ENCODE peak calls at places on chromosomes 13 and 19, in ten cellular contexts. One of them, this sample, is unnamed.

GRCh38 chr13:51682691-51683090 is 98.4 kb downstream of the WDFY2 start:
- DNase-seq in T-cell: no peak
- DNase-seq in MCF 10A: no peak
- DNase-seq in HEK293T: no peak
- DNase-seq in stimulated activated CD8-positive, alpha-beta memory T cell treated with anti-CD3 and anti-CD28 coated beads, Interleukin-4, amount 100 ng/mL, for 24 hours: no peak
- DNase-seq in T-helper 17 cell: no peak
- DNase-seq in tibial artery: no peak
- DNase-seq in activated gamma-delta T cell treated with anti-CD3 and anti-CD28 coated beads, Interleukin-2, amount 50 U/mL, for 16 hours: no peak
- DNase-seq in left ventricle myocardium superior: no peak
- DNase-seq in GM12892: no peak
- DNase-seq in this sample: no peak

GRCh38 chr13:73987618-73988017 is 146.6 kb downstream of the KLF12 start:
- DNase-seq in T-cell: no peak
- DNase-seq in MCF 10A: no peak
- DNase-seq in HEK293T: no peak
- DNase-seq in stimulated activated CD8-positive, alpha-beta memory T cell treated with anti-CD3 and anti-CD28 coated beads, Interleukin-4, amount 100 ng/mL, for 24 hours: no peak
- DNase-seq in T-helper 17 cell: no peak
- DNase-seq in tibial artery: no peak
- DNase-seq in activated gamma-delta T cell treated with anti-CD3 and anti-CD28 coated beads, Interleukin-2, amount 50 U/mL, for 16 hours: no peak
- DNase-seq in left ventricle myocardium superior: no peak
- DNase-seq in GM12892: no peak
- DNase-seq in this sample: no peak

GRCh38 chr19:45876411-45877197 is 9.3 kb downstream of the IRF2BP1 start:
- DNase-seq in T-cell: no peak
- DNase-seq in MCF 10A: no peak
- DNase-seq in HEK293T: no peak
- DNase-seq in stimulated activated CD8-positive, alpha-beta memory T cell treated with anti-CD3 and anti-CD28 coated beads, Interleukin-4, amount 100 ng/mL, for 24 hours: no peak
- DNase-seq in T-helper 17 cell: no peak
- DNase-seq in tibial artery: peak
- DNase-seq in activated gamma-delta T cell treated with anti-CD3 and anti-CD28 coated beads, Interleukin-2, amount 50 U/mL, for 16 hours: no peak
- DNase-seq in left ventricle myocardium superior: peak
- DNase-seq in GM12892: peak
- DNase-seq in this sample: no peak

GRCh38 chr13:102724923-102725322 is 30.1 kb upstream of the METTL21C start:
- DNase-seq in T-cell: no peak
- DNase-seq in MCF 10A: peak
- DNase-seq in HEK293T: peak
- DNase-seq in stimulated activated CD8-positive, alpha-beta memory T cell treated with anti-CD3 and anti-CD28 coated beads, Interleukin-4, amount 100 ng/mL, for 24 hours: no peak
- DNase-seq in T-helper 17 cell: no peak
- DNase-seq in tibial artery: no peak
- DNase-seq in activated gamma-delta T cell treated with anti-CD3 and anti-CD28 coated beads, Interleukin-2, amount 50 U/mL, for 16 hours: no peak
- DNase-seq in left ventricle myocardium superior: no peak
- DNase-seq in GM12892: no peak
- DNase-seq in this sample: peak

GRCh38 chr13:46896346-46897138 is at the start of gene HTR2A:
- DNase-seq in T-cell: no peak
- DNase-seq in MCF 10A: no peak
- DNase-seq in HEK293T: no peak
- DNase-seq in stimulated activated CD8-positive, alpha-beta memory T cell treated with anti-CD3 and anti-CD28 coated beads, Interleukin-4, amount 100 ng/mL, for 24 hours: no peak
- DNase-seq in T-helper 17 cell: no peak
- DNase-seq in tibial artery: peak
- DNase-seq in activated gamma-delta T cell treated with anti-CD3 and anti-CD28 coated beads, Interleukin-2, amount 50 U/mL, for 16 hours: no peak
- DNase-seq in left ventricle myocardium superior: peak
- DNase-seq in GM12892: no peak
- DNase-seq in this sample: no peak

GRCh38 chr13:99698010-99698815 is 196.9 kb downstream of the TM9SF2 start:
- DNase-seq in T-cell: no peak
- DNase-seq in MCF 10A: no peak
- DNase-seq in HEK293T: no peak
- DNase-seq in stimulated activated CD8-positive, alpha-beta memory T cell treated with anti-CD3 and anti-CD28 coated beads, Interleukin-4, amount 100 ng/mL, for 24 hours: no peak
- DNase-seq in T-helper 17 cell: no peak
- DNase-seq in tibial artery: no peak
- DNase-seq in activated gamma-delta T cell treated with anti-CD3 and anti-CD28 coated beads, Interleukin-2, amount 50 U/mL, for 16 hours: no peak
- DNase-seq in left ventricle myocardium superior: no peak
- DNase-seq in GM12892: no peak
- DNase-seq in this sample: no peak

GRCh38 chr13:113407531-113408393 is 43.8 kb upstream of the GRTP1 start:
- DNase-seq in T-cell: no peak
- DNase-seq in MCF 10A: no peak
- DNase-seq in HEK293T: no peak
- DNase-seq in stimulated activated CD8-positive, alpha-beta memory T cell treated with anti-CD3 and anti-CD28 coated beads, Interleukin-4, amount 100 ng/mL, for 24 hours: no peak
- DNase-seq in T-helper 17 cell: no peak
- DNase-seq in tibial artery: no peak
- DNase-seq in activated gamma-delta T cell treated with anti-CD3 and anti-CD28 coated beads, Interleukin-2, amount 50 U/mL, for 16 hours: no peak
- DNase-seq in left ventricle myocardium superior: peak
- DNase-seq in GM12892: no peak
- DNase-seq in this sample: no peak

GRCh38 chr19:29872224-29872731 is 60.5 kb downstream of the CCNE1 start:
- DNase-seq in T-cell: peak
- DNase-seq in MCF 10A: no peak
- DNase-seq in HEK293T: no peak
- DNase-seq in stimulated activated CD8-positive, alpha-beta memory T cell treated with anti-CD3 and anti-CD28 coated beads, Interleukin-4, amount 100 ng/mL, for 24 hours: no peak
- DNase-seq in T-helper 17 cell: no peak
- DNase-seq in tibial artery: no peak
- DNase-seq in activated gamma-delta T cell treated with anti-CD3 and anti-CD28 coated beads, Interleukin-2, amount 50 U/mL, for 16 hours: no peak
- DNase-seq in left ventricle myocardium superior: no peak
- DNase-seq in GM12892: no peak
- DNase-seq in this sample: no peak

GRCh38 chr19:16868423-16869130 is 20.2 kb upstream of the F2RL3 start:
- DNase-seq in T-cell: no peak
- DNase-seq in MCF 10A: no peak
- DNase-seq in HEK293T: no peak
- DNase-seq in stimulated activated CD8-positive, alpha-beta memory T cell treated with anti-CD3 and anti-CD28 coated beads, Interleukin-4, amount 100 ng/mL, for 24 hours: no peak
- DNase-seq in T-helper 17 cell: no peak
- DNase-seq in tibial artery: no peak
- DNase-seq in activated gamma-delta T cell treated with anti-CD3 and anti-CD28 coated beads, Interleukin-2, amount 50 U/mL, for 16 hours: no peak
- DNase-seq in left ventricle myocardium superior: no peak
- DNase-seq in GM12892: no peak
- DNase-seq in this sample: no peak

GRCh38 chr19:13622727-13623126 is 116.4 kb upstream of the CACNA1A start:
- DNase-seq in T-cell: no peak
- DNase-seq in MCF 10A: no peak
- DNase-seq in HEK293T: no peak
- DNase-seq in stimulated activated CD8-positive, alpha-beta memory T cell treated with anti-CD3 and anti-CD28 coated beads, Interleukin-4, amount 100 ng/mL, for 24 hours: no peak
- DNase-seq in T-helper 17 cell: no peak
- DNase-seq in tibial artery: no peak
- DNase-seq in activated gamma-delta T cell treated with anti-CD3 and anti-CD28 coated beads, Interleukin-2, amount 50 U/mL, for 16 hours: no peak
- DNase-seq in left ventricle myocardium superior: no peak
- DNase-seq in GM12892: no peak
- DNase-seq in this sample: no peak

GRCh38 chr19:1661995-1662394 is 9.6 kb upstream of the TCF3 start:
- DNase-seq in T-cell: no peak
- DNase-seq in MCF 10A: no peak
- DNase-seq in HEK293T: no peak
- DNase-seq in stimulated activated CD8-positive, alpha-beta memory T cell treated with anti-CD3 and anti-CD28 coated beads, Interleukin-4, amount 100 ng/mL, for 24 hours: no peak
- DNase-seq in T-helper 17 cell: no peak
- DNase-seq in tibial artery: no peak
- DNase-seq in activated gamma-delta T cell treated with anti-CD3 and anti-CD28 coated beads, Interleukin-2, amount 50 U/mL, for 16 hours: no peak
- DNase-seq in left ventricle myocardium superior: no peak
- DNase-seq in GM12892: no peak
- DNase-seq in this sample: no peak

GRCh38 chr13:43822969-43823368 is 36.2 kb upstream of the ENOX1 start:
- DNase-seq in T-cell: no peak
- DNase-seq in MCF 10A: no peak
- DNase-seq in HEK293T: no peak
- DNase-seq in stimulated activated CD8-positive, alpha-beta memory T cell treated with anti-CD3 and anti-CD28 coated beads, Interleukin-4, amount 100 ng/mL, for 24 hours: no peak
- DNase-seq in T-helper 17 cell: no peak
- DNase-seq in tibial artery: no peak
- DNase-seq in activated gamma-delta T cell treated with anti-CD3 and anti-CD28 coated beads, Interleukin-2, amount 50 U/mL, for 16 hours: no peak
- DNase-seq in left ventricle myocardium superior: no peak
- DNase-seq in GM12892: no peak
- DNase-seq in this sample: no peak

GRCh38 chr19:7492142-7493055 is 3.6 kb upstream of the PEX11G start:
- DNase-seq in T-cell: no peak
- DNase-seq in MCF 10A: peak
- DNase-seq in HEK293T: no peak
- DNase-seq in stimulated activated CD8-positive, alpha-beta memory T cell treated with anti-CD3 and anti-CD28 coated beads, Interleukin-4, amount 100 ng/mL, for 24 hours: no peak
- DNase-seq in T-helper 17 cell: no peak
- DNase-seq in tibial artery: no peak
- DNase-seq in activated gamma-delta T cell treated with anti-CD3 and anti-CD28 coated beads, Interleukin-2, amount 50 U/mL, for 16 hours: peak
- DNase-seq in left ventricle myocardium superior: no peak
- DNase-seq in GM12892: no peak
- DNase-seq in this sample: no peak

GRCh38 chr13:111228262-111229144 is 91.9 kb upstream of the TEX29 start:
- DNase-seq in T-cell: no peak
- DNase-seq in MCF 10A: no peak
- DNase-seq in HEK293T: no peak
- DNase-seq in stimulated activated CD8-positive, alpha-beta memory T cell treated with anti-CD3 and anti-CD28 coated beads, Interleukin-4, amount 100 ng/mL, for 24 hours: no peak
- DNase-seq in T-helper 17 cell: no peak
- DNase-seq in tibial artery: no peak
- DNase-seq in activated gamma-delta T cell treated with anti-CD3 and anti-CD28 coated beads, Interleukin-2, amount 50 U/mL, for 16 hours: no peak
- DNase-seq in left ventricle myocardium superior: no peak
- DNase-seq in GM12892: no peak
- DNase-seq in this sample: no peak

GRCh38 chr13:45831851-45832250 is 19.7 kb downstream of the SIAH3 start:
- DNase-seq in T-cell: no peak
- DNase-seq in MCF 10A: no peak
- DNase-seq in HEK293T: no peak
- DNase-seq in stimulated activated CD8-positive, alpha-beta memory T cell treated with anti-CD3 and anti-CD28 coated beads, Interleukin-4, amount 100 ng/mL, for 24 hours: no peak
- DNase-seq in T-helper 17 cell: no peak
- DNase-seq in tibial artery: no peak
- DNase-seq in activated gamma-delta T cell treated with anti-CD3 and anti-CD28 coated beads, Interleukin-2, amount 50 U/mL, for 16 hours: no peak
- DNase-seq in left ventricle myocardium superior: no peak
- DNase-seq in GM12892: no peak
- DNase-seq in this sample: no peak

GRCh38 chr19:8575467-8575997 is 1.7 kb downstream of the MYO1F start:
- DNase-seq in T-cell: peak
- DNase-seq in MCF 10A: peak
- DNase-seq in HEK293T: no peak
- DNase-seq in stimulated activated CD8-positive, alpha-beta memory T cell treated with anti-CD3 and anti-CD28 coated beads, Interleukin-4, amount 100 ng/mL, for 24 hours: no peak
- DNase-seq in T-helper 17 cell: no peak
- DNase-seq in tibial artery: no peak
- DNase-seq in activated gamma-delta T cell treated with anti-CD3 and anti-CD28 coated beads, Interleukin-2, amount 50 U/mL, for 16 hours: peak
- DNase-seq in left ventricle myocardium superior: no peak
- DNase-seq in GM12892: no peak
- DNase-seq in this sample: no peak

GRCh38 chr13:113882266-113882627 is 18.4 kb upstream of the GAS6 start:
- DNase-seq in T-cell: no peak
- DNase-seq in MCF 10A: no peak
- DNase-seq in HEK293T: no peak
- DNase-seq in stimulated activated CD8-positive, alpha-beta memory T cell treated with anti-CD3 and anti-CD28 coated beads, Interleukin-4, amount 100 ng/mL, for 24 hours: no peak
- DNase-seq in T-helper 17 cell: no peak
- DNase-seq in tibial artery: peak
- DNase-seq in activated gamma-delta T cell treated with anti-CD3 and anti-CD28 coated beads, Interleukin-2, amount 50 U/mL, for 16 hours: no peak
- DNase-seq in left ventricle myocardium superior: peak
- DNase-seq in GM12892: no peak
- DNase-seq in this sample: no peak

GRCh38 chr13:46659413-46660065 is 106.6 kb downstream of the LRCH1 start:
- DNase-seq in T-cell: no peak
- DNase-seq in MCF 10A: no peak
- DNase-seq in HEK293T: no peak
- DNase-seq in stimulated activated CD8-positive, alpha-beta memory T cell treated with anti-CD3 and anti-CD28 coated beads, Interleukin-4, amount 100 ng/mL, for 24 hours: no peak
- DNase-seq in T-helper 17 cell: no peak
- DNase-seq in tibial artery: no peak
- DNase-seq in activated gamma-delta T cell treated with anti-CD3 and anti-CD28 coated beads, Interleukin-2, amount 50 U/mL, for 16 hours: no peak
- DNase-seq in left ventricle myocardium superior: no peak
- DNase-seq in GM12892: no peak
- DNase-seq in this sample: no peak

GRCh38 chr13:30376426-30377311 is 45.6 kb upstream of the UBE2L5 start:
- DNase-seq in T-cell: peak
- DNase-seq in MCF 10A: no peak
- DNase-seq in HEK293T: no peak
- DNase-seq in stimulated activated CD8-positive, alpha-beta memory T cell treated with anti-CD3 and anti-CD28 coated beads, Interleukin-4, amount 100 ng/mL, for 24 hours: peak
- DNase-seq in T-helper 17 cell: peak
- DNase-seq in tibial artery: no peak
- DNase-seq in activated gamma-delta T cell treated with anti-CD3 and anti-CD28 coated beads, Interleukin-2, amount 50 U/mL, for 16 hours: peak
- DNase-seq in left ventricle myocardium superior: no peak
- DNase-seq in GM12892: peak
- DNase-seq in this sample: no peak

GRCh38 chr13:106381083-106381482 is 154.4 kb downstream of the EFNB2 start:
- DNase-seq in T-cell: no peak
- DNase-seq in MCF 10A: no peak
- DNase-seq in HEK293T: no peak
- DNase-seq in stimulated activated CD8-positive, alpha-beta memory T cell treated with anti-CD3 and anti-CD28 coated beads, Interleukin-4, amount 100 ng/mL, for 24 hours: no peak
- DNase-seq in T-helper 17 cell: no peak
- DNase-seq in tibial artery: no peak
- DNase-seq in activated gamma-delta T cell treated with anti-CD3 and anti-CD28 coated beads, Interleukin-2, amount 50 U/mL, for 16 hours: no peak
- DNase-seq in left ventricle myocardium superior: no peak
- DNase-seq in GM12892: no peak
- DNase-seq in this sample: no peak

GRCh38 chr13:71067164-71067815 is 799.7 kb downstream of the DACH1 start:
- DNase-seq in T-cell: no peak
- DNase-seq in MCF 10A: no peak
- DNase-seq in HEK293T: no peak
- DNase-seq in stimulated activated CD8-positive, alpha-beta memory T cell treated with anti-CD3 and anti-CD28 coated beads, Interleukin-4, amount 100 ng/mL, for 24 hours: no peak
- DNase-seq in T-helper 17 cell: no peak
- DNase-seq in tibial artery: no peak
- DNase-seq in activated gamma-delta T cell treated with anti-CD3 and anti-CD28 coated beads, Interleukin-2, amount 50 U/mL, for 16 hours: no peak
- DNase-seq in left ventricle myocardium superior: no peak
- DNase-seq in GM12892: no peak
- DNase-seq in this sample: peak

GRCh38 chr13:39565036-39565949 is 37.7 kb downstream of the LHFPL6 start:
- DNase-seq in T-cell: no peak
- DNase-seq in MCF 10A: peak
- DNase-seq in HEK293T: no peak
- DNase-seq in stimulated activated CD8-positive, alpha-beta memory T cell treated with anti-CD3 and anti-CD28 coated beads, Interleukin-4, amount 100 ng/mL, for 24 hours: no peak
- DNase-seq in T-helper 17 cell: no peak
- DNase-seq in tibial artery: no peak
- DNase-seq in activated gamma-delta T cell treated with anti-CD3 and anti-CD28 coated beads, Interleukin-2, amount 50 U/mL, for 16 hours: no peak
- DNase-seq in left ventricle myocardium superior: no peak
- DNase-seq in GM12892: no peak
- DNase-seq in this sample: no peak

GRCh38 chr13:114067381-114067885 is 65.0 kb downstream of the RASA3 start:
- DNase-seq in T-cell: no peak
- DNase-seq in MCF 10A: peak
- DNase-seq in HEK293T: no peak
- DNase-seq in stimulated activated CD8-positive, alpha-beta memory T cell treated with anti-CD3 and anti-CD28 coated beads, Interleukin-4, amount 100 ng/mL, for 24 hours: no peak
- DNase-seq in T-helper 17 cell: no peak
- DNase-seq in tibial artery: peak
- DNase-seq in activated gamma-delta T cell treated with anti-CD3 and anti-CD28 coated beads, Interleukin-2, amount 50 U/mL, for 16 hours: no peak
- DNase-seq in left ventricle myocardium superior: peak
- DNase-seq in GM12892: no peak
- DNase-seq in this sample: no peak

GRCh38 chr19:48591021-48591420 is 15.5 kb upstream of the SPACA4 start:
- DNase-seq in T-cell: no peak
- DNase-seq in MCF 10A: peak
- DNase-seq in HEK293T: no peak
- DNase-seq in stimulated activated CD8-positive, alpha-beta memory T cell treated with anti-CD3 and anti-CD28 coated beads, Interleukin-4, amount 100 ng/mL, for 24 hours: no peak
- DNase-seq in T-helper 17 cell: no peak
- DNase-seq in tibial artery: no peak
- DNase-seq in activated gamma-delta T cell treated with anti-CD3 and anti-CD28 coated beads, Interleukin-2, amount 50 U/mL, for 16 hours: no peak
- DNase-seq in left ventricle myocardium superior: no peak
- DNase-seq in GM12892: no peak
- DNase-seq in this sample: no peak

GRCh38 chr13:55615080-55615479 is 1525.6 kb upstream of the PRR20A start:
- DNase-seq in T-cell: no peak
- DNase-seq in MCF 10A: no peak
- DNase-seq in HEK293T: no peak
- DNase-seq in stimulated activated CD8-positive, alpha-beta memory T cell treated with anti-CD3 and anti-CD28 coated beads, Interleukin-4, amount 100 ng/mL, for 24 hours: no peak
- DNase-seq in T-helper 17 cell: no peak
- DNase-seq in tibial artery: no peak
- DNase-seq in activated gamma-delta T cell treated with anti-CD3 and anti-CD28 coated beads, Interleukin-2, amount 50 U/mL, for 16 hours: no peak
- DNase-seq in left ventricle myocardium superior: no peak
- DNase-seq in GM12892: no peak
- DNase-seq in this sample: no peak

GRCh38 chr13:75864718-75865117 is 228.6 kb downstream of the LMO7 start:
- DNase-seq in T-cell: no peak
- DNase-seq in MCF 10A: peak
- DNase-seq in HEK293T: no peak
- DNase-seq in stimulated activated CD8-positive, alpha-beta memory T cell treated with anti-CD3 and anti-CD28 coated beads, Interleukin-4, amount 100 ng/mL, for 24 hours: no peak
- DNase-seq in T-helper 17 cell: no peak
- DNase-seq in tibial artery: no peak
- DNase-seq in activated gamma-delta T cell treated with anti-CD3 and anti-CD28 coated beads, Interleukin-2, amount 50 U/mL, for 16 hours: no peak
- DNase-seq in left ventricle myocardium superior: no peak
- DNase-seq in GM12892: no peak
- DNase-seq in this sample: no peak

GRCh38 chr13:31045621-31046081 is 113.2 kb downstream of the TEX26 start:
- DNase-seq in T-cell: peak
- DNase-seq in MCF 10A: peak
- DNase-seq in HEK293T: no peak
- DNase-seq in stimulated activated CD8-positive, alpha-beta memory T cell treated with anti-CD3 and anti-CD28 coated beads, Interleukin-4, amount 100 ng/mL, for 24 hours: peak
- DNase-seq in T-helper 17 cell: no peak
- DNase-seq in tibial artery: peak
- DNase-seq in activated gamma-delta T cell treated with anti-CD3 and anti-CD28 coated beads, Interleukin-2, amount 50 U/mL, for 16 hours: peak
- DNase-seq in left ventricle myocardium superior: no peak
- DNase-seq in GM12892: no peak
- DNase-seq in this sample: no peak

GRCh38 chr13:63107163-63107935 is 1691.7 kb upstream of the PCDH20 start:
- DNase-seq in T-cell: no peak
- DNase-seq in MCF 10A: peak
- DNase-seq in HEK293T: no peak
- DNase-seq in stimulated activated CD8-positive, alpha-beta memory T cell treated with anti-CD3 and anti-CD28 coated beads, Interleukin-4, amount 100 ng/mL, for 24 hours: no peak
- DNase-seq in T-helper 17 cell: no peak
- DNase-seq in tibial artery: no peak
- DNase-seq in activated gamma-delta T cell treated with anti-CD3 and anti-CD28 coated beads, Interleukin-2, amount 50 U/mL, for 16 hours: no peak
- DNase-seq in left ventricle myocardium superior: no peak
- DNase-seq in GM12892: no peak
- DNase-seq in this sample: no peak

This sample was measured in SK-N-DZ.